ENCODE peak calls at places on chromosomes 4 and X, in five cellular contexts. Y, I, D, N and L are unnamed samples.

GRCh38 chr4:154686838-154687237 is 57.0 kb upstream of the LRAT start:
- DNase-seq in Y (no peak), N (no peak), I (no peak), D (no peak), L (no peak)

GRCh38 chr4:56130609-56131150 is 181.9 kb downstream of the CEP135 start:
- DNase-seq in N (no peak), D (no peak), Y (no peak), I (no peak), L (no peak)

GRCh38 chrX:48540015-48540350 is 469 bp downstream of the TBC1D25 start:
- DNase-seq in N (no peak), D (no peak), Y (peak; percentile 51), I (peak; percentile 26), L (no peak)

GRCh38 chr4:99677161-99677560 is 19.5 kb upstream of the C4orf54 start:
- DNase-seq in N (no peak), D (no peak), I (no peak), Y (no peak), L (no peak)

GRCh38 chr4:82467442-82467841 is 37.1 kb downstream of the ENOPH1 start:
- DNase-seq in N (no peak), Y (no peak), I (no peak), D (no peak), L (no peak)

GRCh38 chrX:10190367-10190766 is 33.6 kb downstream of the CLCN4 start:
- DNase-seq in D (peak; percentile 35), I (no peak), Y (no peak), N (peak; percentile 36), L (no peak)

GRCh38 chr4:141036786-141037185 is 96.5 kb downstream of the RNF150 start:
- DNase-seq in Y (no peak), I (no peak), D (no peak), N (no peak), L (no peak)

GRCh38 chrX:69503835-69504625 is at the start of gene NALF2:
- DNase-seq in N (no peak), I (peak; percentile 74), Y (peak; percentile 45), D (no peak), L (peak; percentile 64)

GRCh38 chr4:110631582-110632505 is 9.0 kb upstream of the PITX2 start:
- DNase-seq in D (peak; percentile 78), N (peak; percentile 15), Y (peak; percentile 78), I (peak; percentile 84), L (peak; percentile 82)

GRCh38 chrX:71667328-71668247 is at the start of gene LOC101059915:
- DNase-seq in N (no peak), I (no peak), Y (no peak), D (no peak), L (no peak)

GRCh38 chr4:169437299-169438047 is 166.7 kb upstream of the SH3RF1 start:
- DNase-seq in I (no peak), N (no peak), Y (no peak), D (no peak), L (no peak)

GRCh38 chrX:48848847-48849246 is 13.4 kb upstream of the PCSK1N start:
- DNase-seq in D (no peak), Y (no peak), I (no peak), N (no peak), L (no peak)

GRCh38 chr4:56684320-56684719 is 3.2 kb upstream of the HOPX start:
- DNase-seq in I (no peak), Y (no peak), D (peak; percentile 65), N (no peak), L (no peak)

GRCh38 chr4:61462451-61463326 is 262.6 kb downstream of the ADGRL3 start:
- DNase-seq in N (no peak), I (no peak), D (no peak), Y (no peak), L (no peak)

GRCh38 chr4:30716158-30716557 is 4.0 kb upstream of the PCDH7 start:
- DNase-seq in Y (no peak), I (no peak), D (no peak), N (no peak), L (no peak)

GRCh38 chrX:40105016-40105790 is 7.4 kb upstream of the BCOR start:
- DNase-seq in I (no peak), D (no peak), N (no peak), Y (no peak), L (peak; percentile 70)

GRCh38 chrX:47776301-47776700 is 60.4 kb upstream of the ZNF81 start:
- DNase-seq in I (no peak), Y (no peak), D (no peak), N (no peak), L (no peak)

GRCh38 chr4:142719854-142720541 is 126.1 kb downstream of the INPP4B start:
- DNase-seq in D (no peak), I (no peak), N (no peak), Y (no peak), L (no peak)

GRCh38 chr4:128707864-128708263 is 101.6 kb upstream of the JADE1 start:
- DNase-seq in N (no peak), I (no peak), D (peak; percentile 35), Y (no peak), L (no peak)

GRCh38 chr4:44493924-44494323 is 45.3 kb upstream of the KCTD8 start:
- DNase-seq in I (no peak), Y (no peak), D (no peak), N (no peak), L (no peak)

GRCh38 chrX:134181261-134181660 is 55.7 kb upstream of the CCDC160 start:
- DNase-seq in Y (no peak), I (no peak), N (no peak), D (no peak), L (no peak)

GRCh38 chrX:77597090-77597489 is 149.9 kb downstream of the FGF16 start:
- DNase-seq in Y (no peak), D (no peak), I (no peak), N (no peak), L (no peak)

GRCh38 chrX:109785053-109785452 is 52.0 kb upstream of the ACSL4 start:
- DNase-seq in Y (no peak), I (no peak), N (no peak), D (no peak), L (no peak)

GRCh38 chr4:127832585-127832984 is 48.1 kb upstream of the PLK4 start:
- DNase-seq in I (no peak), D (no peak), Y (no peak), N (no peak), L (no peak)

GRCh38 chr4:165204462-165204830 is 2.9 kb upstream of the KLHL2 start:
- DNase-seq in I (no peak), D (no peak), N (no peak), Y (no peak), L (no peak)

GRCh38 chr4:121860121-121860520 is 10.2 kb downstream of the BBS7 start:
- DNase-seq in N (no peak), I (no peak), D (no peak), Y (no peak), L (no peak)

GRCh38 chr4:56619160-56619559 is 61.9 kb downstream of the HOPX start:
- DNase-seq in Y (no peak), D (no peak), I (no peak), N (no peak), L (no peak)

GRCh38 chrX:48937065-48937907 is 18.5 kb upstream of the PIM2 start:
- DNase-seq in N (no peak), I (no peak), Y (peak; percentile 63), D (no peak), L (peak; percentile 94)

DNA sequence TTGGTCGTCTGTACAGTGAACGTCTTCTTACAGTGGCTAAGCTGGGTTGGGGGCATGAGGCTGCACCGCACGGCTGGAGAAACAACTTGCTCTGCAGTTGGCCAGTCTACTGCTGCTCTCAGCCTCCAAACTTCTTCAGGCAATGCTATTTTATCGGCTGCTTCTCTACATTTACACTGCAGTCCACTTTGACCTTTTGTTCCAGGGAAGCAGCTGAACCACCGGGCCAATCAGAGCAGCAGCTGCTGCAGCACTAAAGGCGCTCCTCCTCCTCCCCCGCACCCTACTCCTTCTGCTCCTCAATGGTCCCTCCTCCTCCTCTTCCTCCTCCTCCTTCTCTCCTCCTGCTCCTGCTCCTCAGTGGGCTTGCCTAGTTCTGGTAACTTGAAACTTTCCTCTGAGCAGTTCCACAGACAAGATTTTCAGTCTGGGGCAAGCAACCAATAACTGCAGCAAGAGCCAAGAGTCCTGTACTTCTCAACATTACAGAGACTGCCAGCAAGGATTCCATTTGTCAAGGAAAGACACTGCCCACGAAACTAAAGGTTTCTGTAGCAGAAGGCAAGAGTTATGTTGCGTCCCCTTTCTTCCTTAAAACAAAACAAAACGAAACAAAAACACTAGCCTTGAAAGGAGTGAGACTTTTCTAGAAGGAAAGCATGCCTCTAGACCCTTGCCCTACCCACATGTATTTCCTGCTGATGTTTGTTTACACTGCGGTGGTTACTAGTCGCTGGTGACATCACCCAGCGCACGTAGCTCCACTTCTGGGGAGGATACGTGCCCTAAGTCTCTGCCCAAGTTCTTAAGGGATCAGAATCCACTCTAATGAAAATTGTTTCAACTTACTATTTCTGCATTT is 125.7 kb upstream of the NAP1L5 start:
- DNase-seq in I (peak; percentile 58), D (peak; percentile 91), N (peak; percentile 36), Y (peak; percentile 93), L (peak; percentile 91)
- TF ChIP-seq CTCF in I (no peak), D (no peak), N (no peak), Y (no peak), L (no peak)

GRCh38 chr4:157804169-157804543 is 368.7 kb downstream of the GASK1B start:
- DNase-seq in Y (no peak), N (no peak), I (no peak), D (no peak), L (no peak)
- TF ChIP-seq CTCF in Y (no peak), N (no peak), I (no peak), D (no peak), L (no peak)

GRCh38 chr4:72568959-72569718 is at the start of gene ADAMTS3:
- DNase-seq in Y (peak; percentile 28), D (no peak), N (no peak), I (peak; percentile 71), L (peak; percentile 56)
- TF ChIP-seq CTCF in Y (no peak), D (peak; percentile 10), N (no peak), I (no peak), L (no peak)

GRCh38 chr4:17577660-17578481 is 873 bp downstream of the LAP3 start:
- DNase-seq in N (no peak), I (peak; percentile 43), Y (peak; percentile 56), D (no peak), L (peak; percentile 77)

GRCh38 chr4:17578482-17578891 is 1.5 kb downstream of the LAP3 start:
- DNase-seq in Y (no peak), I (no peak), N (no peak), D (no peak), L (no peak)

GRCh38 chr4:17574206-17574605 is 2.8 kb upstream of the LAP3 start:
- DNase-seq in Y (no peak), D (no peak), N (no peak), I (no peak), L (no peak)

GRCh38 chr4:17580969-17581368 is 4.0 kb downstream of the LAP3 start:
- DNase-seq in N (no peak), D (no peak), I (no peak), Y (no peak), L (no peak)

DNA sequence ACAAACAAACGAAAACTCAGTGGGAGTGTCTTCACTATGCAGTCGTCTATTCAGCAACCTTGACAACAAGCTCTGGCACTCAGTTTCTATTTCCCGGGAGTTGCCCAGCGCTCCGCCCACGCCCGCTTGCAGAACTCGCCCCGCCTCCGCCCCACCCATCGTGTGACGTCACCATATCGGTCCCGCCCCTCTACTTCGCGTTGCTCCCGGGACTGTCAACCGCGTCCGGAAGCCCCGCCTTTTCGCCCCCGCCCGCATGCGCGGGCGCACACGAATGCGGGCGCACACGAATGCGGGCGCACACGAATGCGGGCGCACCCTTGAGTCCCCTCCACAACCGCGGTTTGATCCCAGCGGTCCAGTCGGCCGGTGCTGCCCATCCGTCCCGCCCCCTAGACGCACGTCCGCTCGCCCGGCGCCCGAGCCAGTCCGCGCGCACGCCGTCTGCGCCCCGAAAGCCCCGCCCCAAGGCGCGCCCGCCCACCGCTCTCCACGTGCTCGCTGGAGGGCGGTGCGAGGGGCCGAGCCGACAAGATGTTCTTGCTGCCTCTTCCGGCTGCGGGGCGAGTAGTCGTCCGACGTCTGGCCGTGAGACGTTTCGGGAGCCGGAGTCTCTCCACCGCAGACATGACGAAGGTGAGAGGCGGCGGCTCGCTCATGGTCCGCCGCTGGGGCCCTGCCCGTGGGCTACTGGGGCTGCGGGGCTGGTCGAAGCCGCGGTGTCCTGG is at the start of gene LAP3:
- DNase-seq in I (peak; percentile 98), N (peak; percentile 69), D (peak; percentile 90), Y (peak; percentile 100), L (peak; percentile 100)
- TF ChIP-seq CTCF in I (no peak), N (no peak), D (no peak), Y (no peak), L (peak; percentile 1)